ENCODE peak calls at places on chromosomes 6 and 20, in ten cellular contexts. X is AG04449; B is A172; Y is neuronal stem cell; E is effector memory CD8-positive, alpha-beta T cell; Q is fibroblast of gingiva; A is GM04503; P is psoas muscle; W is neural crest cell; F is right lobe of liver. T is an unnamed sample.

GRCh38 chr20:37228656-37229055 is 33.0 kb downstream of the GHRH start:
- DNase-seq in X (no peak), B (no peak), Y (no peak), E (no peak), Q (no peak), A (no peak), P (no peak), W (no peak), F (no peak), T (no peak)

GRCh38 chr6:7471171-7471570 is 70.3 kb upstream of the DSP start:
- DNase-seq in X (no peak), B (no peak), Y (no peak), E (no peak), Q (no peak), A (no peak), P (no peak), W (no peak), F (no peak), T (no peak)

GRCh38 chr6:5034736-5035135 is 30.9 kb upstream of the RPP40 start:
- DNase-seq in X (no peak), B (no peak), Y (no peak), E (no peak), Q (no peak), A (no peak), P (no peak), W (no peak), F (no peak), T (no peak)

GRCh38 chr20:40880063-40880715 is 148.4 kb upstream of the TOP1 start:
- DNase-seq in X (no peak), B (no peak), Y (no peak), E (no peak), Q (no peak), A (no peak), P (no peak), W (no peak), F (no peak), T (no peak)

GRCh38 chr6:15948930-15949900 is 179.7 kb upstream of the MYLIP start:
- DNase-seq in X (no peak), B (peak; percentile 23), Y (no peak), E (no peak), Q (no peak), A (no peak), P (no peak), W (no peak), F (no peak), T (no peak)

GRCh38 chr6:13733178-13733851 is 21.7 kb upstream of the RANBP9 start:
- DNase-seq in X (peak; percentile 64), B (peak; percentile 62), Y (no peak), E (no peak), Q (peak; percentile 97), A (peak; percentile 67), P (peak; percentile 81), W (no peak), F (peak; percentile 40), T (peak; percentile 83)

GRCh38 chr6:45350186-45350585 is 22.1 kb downstream of the RUNX2 start:
- DNase-seq in X (no peak), B (no peak), Y (no peak), E (no peak), Q (peak; percentile 42), A (no peak), P (no peak), W (no peak), F (no peak), T (no peak)

GRCh38 chr20:19995220-19995863 is 21.8 kb upstream of the NAA20 start:
- DNase-seq in X (no peak), B (peak; percentile 70), Y (no peak), E (no peak), Q (peak; percentile 57), A (no peak), P (no peak), W (no peak), F (no peak), T (no peak)

GRCh38 chr6:115271434-115271833 is 789.3 kb downstream of the FRK start:
- DNase-seq in X (no peak), B (no peak), Y (no peak), E (no peak), Q (no peak), A (no peak), P (no peak), W (no peak), F (no peak), T (no peak)

GRCh38 chr20:59749293-59749680 is 144.9 kb downstream of the PHACTR3 start:
- DNase-seq in X (peak; percentile 53), B (peak; percentile 39), Y (no peak), E (no peak), Q (peak; percentile 31), A (peak; percentile 64), P (peak; percentile 32), W (no peak), F (no peak), T (peak; percentile 47)

GRCh38 chr20:21125072-21125848 is 622 bp upstream of the KIZ start:
- DNase-seq in X (peak; percentile 28), B (peak; percentile 67), Y (no peak), E (no peak), Q (peak; percentile 49), A (peak; percentile 28), P (peak; percentile 43), W (peak; percentile 26), F (peak; percentile 53), T (peak; percentile 57)

GRCh38 chr6:37516076-37516919 is 16.6 kb upstream of the CCDC167 start:
- DNase-seq in X (no peak), B (peak; percentile 72), Y (no peak), E (peak; percentile 89), Q (no peak), A (no peak), P (no peak), W (no peak), F (peak; percentile 64), T (no peak)

GRCh38 chr6:42745083-42745637 is 743 bp downstream of the TBCC start:
- DNase-seq in X (no peak), B (peak; percentile 13), Y (peak; percentile 12), E (no peak), Q (peak; percentile 12), A (no peak), P (peak; percentile 40), W (no peak), F (peak; percentile 33), T (peak; percentile 24)

GRCh38 chr6:170264086-170264485 is 26.8 kb downstream of the DLL1 start:
- DNase-seq in X (no peak), B (no peak), Y (no peak), E (no peak), Q (no peak), A (no peak), P (no peak), W (no peak), F (no peak), T (no peak)

GRCh38 chr6:138182939-138183791 is 21.4 kb downstream of the ARFGEF3 start:
- DNase-seq in X (no peak), B (no peak), Y (no peak), E (no peak), Q (no peak), A (no peak), P (no peak), W (no peak), F (no peak), T (no peak)

GRCh38 chr20:14631011-14631410 is 293.6 kb upstream of the FLRT3 start:
- DNase-seq in X (no peak), B (no peak), Y (no peak), E (no peak), Q (no peak), A (no peak), P (no peak), W (no peak), F (no peak), T (no peak)

GRCh38 chr20:10987651-10988383 is 314.0 kb upstream of the JAG1 start:
- DNase-seq in X (no peak), B (no peak), Y (no peak), E (no peak), Q (no peak), A (no peak), P (no peak), W (no peak), F (no peak), T (no peak)

GRCh38 chr20:36461600-36462439 is 79.5 kb upstream of the MYL9 start:
- DNase-seq in X (no peak), B (peak; percentile 35), Y (peak; percentile 45), E (peak; percentile 35), Q (peak; percentile 65), A (no peak), P (peak; percentile 79), W (peak; percentile 42), F (peak; percentile 76), T (no peak)

GRCh38 chr6:97969065-97969464 is 686.0 kb upstream of the MMS22L start:
- DNase-seq in X (no peak), B (no peak), Y (no peak), E (no peak), Q (no peak), A (no peak), P (no peak), W (no peak), F (no peak), T (no peak)

GRCh38 chr6:19788684-19789083 is 48.5 kb upstream of the ID4 start:
- DNase-seq in X (no peak), B (no peak), Y (no peak), E (no peak), Q (no peak), A (no peak), P (no peak), W (no peak), F (no peak), T (no peak)

GRCh38 chr20:25247666-25248500 is at the start of gene PYGB:
- DNase-seq in X (no peak), B (peak; percentile 64), Y (peak; percentile 82), E (peak; percentile 66), Q (peak; percentile 82), A (peak; percentile 31), P (peak; percentile 71), W (peak; percentile 68), F (peak; percentile 87), T (peak; percentile 93)

GRCh38 chr6:140636237-140636636 is 1261.8 kb upstream of the CITED2 start:
- DNase-seq in X (no peak), B (no peak), Y (no peak), E (no peak), Q (no peak), A (no peak), P (no peak), W (no peak), F (no peak), T (no peak)

GRCh38 chr6:168227840-168228239 is 91.7 kb downstream of the DACT2 start:
- DNase-seq in X (no peak), B (no peak), Y (no peak), E (no peak), Q (no peak), A (no peak), P (no peak), W (no peak), F (no peak), T (no peak)

GRCh38 chr6:139129284-139129683 is 5.6 kb upstream of the HECA start:
- DNase-seq in X (peak; percentile 24), B (no peak), Y (no peak), E (no peak), Q (peak; percentile 76), A (no peak), P (no peak), W (no peak), F (no peak), T (no peak)

GRCh38 chr6:30818426-30818841 is 65.9 kb upstream of the DDR1 start:
- DNase-seq in X (peak; percentile 81), B (peak; percentile 47), Y (no peak), E (no peak), Q (peak; percentile 84), A (peak; percentile 73), P (no peak), W (no peak), F (no peak), T (peak; percentile 60)

GRCh38 chr6:147061152-147061551 is 143.1 kb upstream of the STXBP5 start:
- DNase-seq in X (no peak), B (no peak), Y (no peak), E (no peak), Q (no peak), A (no peak), P (no peak), W (no peak), F (no peak), T (no peak)

GRCh38 chr20:23446505-23446904 is 6.2 kb downstream of the CST11 start:
- DNase-seq in X (no peak), B (no peak), Y (peak; percentile 51), E (no peak), Q (peak; percentile 17), A (no peak), P (peak; percentile 28), W (peak; percentile 72), F (peak; percentile 52), T (peak; percentile 31)

GRCh38 chr6:139330271-139330670 is 38.5 kb upstream of the TXLNB start:
- DNase-seq in X (no peak), B (no peak), Y (no peak), E (no peak), Q (no peak), A (no peak), P (no peak), W (no peak), F (no peak), T (no peak)